ENCODE peak calls at places on chromosomes 1 and 21, in five cellular contexts. D is adipocyte; A is CD8-positive, alpha-beta T cell; Q is mucosa of gallbladder; V is AG09319. S is an unnamed sample.

GRCh38 chr1:91924146-91924545 is 25.1 kb upstream of the BRDT start:
- DNase-seq in Q (no peak), D (peak), V (peak), A (no peak), S (no peak)

GRCh38 chr1:113021430-113022085 is 51.4 kb upstream of the LRIG2 start:
- DNase-seq in D (peak), V (peak), Q (no peak), A (no peak), S (no peak)

GRCh38 chr21:33286600-33287456 is 20.7 kb downstream of the IL10RB start:
- DNase-seq in V (no peak), A (no peak), D (peak), Q (peak), S (peak)

GRCh38 chr1:228836427-228836826 is 101.1 kb downstream of the RHOU start:
- DNase-seq in D (no peak), A (peak), V (no peak), Q (no peak), S (no peak)

GRCh38 chr1:104706631-104707147 is 957.0 kb downstream of the AMY1C start:
- DNase-seq in A (no peak), V (peak), Q (no peak), D (peak), S (no peak)

GRCh38 chr1:47444578-47445465 is 7.0 kb downstream of the FOXD2 start:
- DNase-seq in A (peak), Q (no peak), D (peak), V (no peak), S (no peak)

GRCh38 chr1:33165809-33166208 is 16.0 kb downstream of the TRIM62 start:
- DNase-seq in V (no peak), A (no peak), Q (no peak), D (no peak), S (no peak)

GRCh38 chr1:246629030-246629429 is 62.8 kb downstream of the CNST start:
- DNase-seq in Q (no peak), A (no peak), D (peak), V (no peak), S (no peak)

GRCh38 chr1:201736707-201737320 is 92.1 kb upstream of the IPO9 start:
- DNase-seq in D (no peak), V (no peak), Q (no peak), A (no peak), S (no peak)

GRCh38 chr1:244804841-244805240 is 30.6 kb upstream of the COX20 start:
- DNase-seq in D (no peak), V (no peak), Q (no peak), A (no peak), S (no peak)

GRCh38 chr21:36733857-36734256 is 34.9 kb downstream of the SIM2 start:
- DNase-seq in A (no peak), V (no peak), Q (no peak), D (no peak), S (no peak)

GRCh38 chr1:113141650-113142473 is 68.9 kb downstream of the LRIG2 start:
- DNase-seq in A (no peak), V (no peak), Q (no peak), D (peak), S (no peak)

GRCh38 chr1:116411784-116412479 is 38.9 kb downstream of the ATP1A1 start:
- DNase-seq in V (no peak), Q (no peak), D (peak), A (no peak), S (no peak)

GRCh38 chr21:46214478-46215340 is 13.9 kb downstream of the LSS start:
- DNase-seq in V (no peak), Q (no peak), D (no peak), A (no peak), S (no peak)

GRCh38 chr1:245469734-245470133 is 314.9 kb downstream of the KIF26B start:
- DNase-seq in Q (no peak), D (no peak), A (no peak), V (no peak), S (no peak)

GRCh38 chr1:167136191-167136614 is 42.3 kb downstream of the STYXL2 start:
- DNase-seq in A (no peak), Q (no peak), V (no peak), D (peak), S (peak)

GRCh38 chr1:77281491-77282186 is at the start of gene AK5:
- DNase-seq in D (peak), Q (peak), A (peak), V (no peak), S (peak)

GRCh38 chr21:14771587-14771986 is 225.5 kb upstream of the SAMSN1 start:
- DNase-seq in Q (no peak), D (no peak), A (no peak), V (no peak), S (no peak)

GRCh38 chr1:165114022-165114888 is 242.3 kb downstream of the LMX1A start:
- DNase-seq in D (peak), A (no peak), Q (peak), V (no peak), S (peak)

GRCh38 chr1:101905298-101905794 is 91.4 kb downstream of the OLFM3 start:
- DNase-seq in Q (no peak), V (no peak), A (no peak), D (no peak), S (no peak)

GRCh38 chr1:54475357-54476230 is 69.4 kb upstream of the SSBP3 start:
- DNase-seq in V (no peak), Q (no peak), A (peak), D (no peak), S (no peak)

GRCh38 chr1:184366992-184367391 is 19.8 kb upstream of the C1orf21 start:
- DNase-seq in V (no peak), D (no peak), A (no peak), Q (no peak), S (no peak)

GRCh38 chr1:33410091-33410701 is 20.7 kb downstream of the PHC2 start:
- DNase-seq in D (peak), V (no peak), Q (no peak), A (no peak), S (no peak)

S was measured in Calu3.